ENCODE peak calls at places on chromosome 9, in five cellular contexts. N is nephron progenitor cell, P is kidney glomerular epithelial cell, C is endothelial cell, L is ACHN. H is an unnamed sample.

GRCh38 chr9:6243746-6244145 is 28.1 kb downstream of the IL33 start:
- DNase-seq in N (no peak), P (no peak), C (no peak), L (no peak), H (no peak)

GRCh38 chr9:136572003-136572595 is 26.3 kb upstream of the NOTCH1 start:
- DNase-seq in N (peak; percentile 74), P (peak; percentile 90), C (peak; percentile 57), L (peak; percentile 92), H (peak; percentile 96)

GRCh38 chr9:130636648-130637020 is 27.8 kb upstream of the PRDM12 start:
- DNase-seq in N (no peak), P (no peak), C (no peak), L (no peak), H (no peak)

GRCh38 chr9:89497978-89498844 is at the start of gene SEMA4D:
- DNase-seq in N (peak; percentile 76), P (peak; percentile 15), C (peak; percentile 47), L (peak; percentile 77), H (peak; percentile 68)

GRCh38 chr9:87491488-87491887 is 6.2 kb upstream of the DAPK1 start:
- DNase-seq in N (no peak), P (no peak), C (no peak), L (no peak), H (no peak)

GRCh38 chr9:136965771-136966484 is 11.4 kb upstream of the PTGDS start:
- DNase-seq in N (no peak), P (no peak), C (no peak), L (no peak), H (no peak)

GRCh38 chr9:81822967-81823366 is 105.3 kb upstream of the SPATA31D4 start:
- DNase-seq in N (no peak), P (peak; percentile 52), C (no peak), L (no peak), H (no peak)

GRCh38 chr9:134136117-134136996 is 475 bp downstream of the WDR5 start:
- DNase-seq in N (peak; percentile 50), P (peak; percentile 12), C (peak; percentile 21), L (peak; percentile 7), H (no peak)

GRCh38 chr9:73050887-73051550 is 98.2 kb upstream of the ALDH1A1 start:
- DNase-seq in N (no peak), P (no peak), C (no peak), L (no peak), H (peak; percentile 35)

GRCh38 chr9:122065923-122066629 is 27.0 kb downstream of the TTLL11 start:
- DNase-seq in N (no peak), P (no peak), C (no peak), L (no peak), H (no peak)

GRCh38 chr9:78131969-78132687 is 100.5 kb upstream of the GNAQ start:
- DNase-seq in N (no peak), P (peak; percentile 28), C (no peak), L (no peak), H (no peak)

GRCh38 chr9:88772602-88773001 is 218.7 kb upstream of the S1PR3 start:
- DNase-seq in N (no peak), P (no peak), C (no peak), L (no peak), H (no peak)

GRCh38 chr9:134071149-134071548 is 3.3 kb upstream of the BRD3 start:
- DNase-seq in N (no peak), P (no peak), C (no peak), L (no peak), H (no peak)

GRCh38 chr9:76583256-76583655 is 124.3 kb downstream of the GCNT1 start:
- DNase-seq in N (no peak), P (no peak), C (no peak), L (no peak), H (no peak)

GRCh38 chr9:93071464-93071863 is 13.0 kb downstream of the SUSD3 start:
- DNase-seq in N (peak; percentile 38), P (no peak), C (no peak), L (no peak), H (no peak)

GRCh38 chr9:114499528-114499927 is 5.7 kb downstream of the WHRN start:
- DNase-seq in N (peak; percentile 28), P (no peak), C (no peak), L (no peak), H (no peak)

GRCh38 chr9:8569832-8570231 is 770.3 kb upstream of the DMAC1 start:
- DNase-seq in N (no peak), P (no peak), C (no peak), L (no peak), H (no peak)

GRCh38 chr9:127485995-127486394 is 34.7 kb downstream of the LRSAM1 start:
- DNase-seq in N (no peak), P (no peak), C (no peak), L (no peak), H (no peak)

GRCh38 chr9:135321580-135321979 is 158.0 kb upstream of the PPP1R26 start:
- DNase-seq in N (no peak), P (no peak), C (no peak), L (no peak), H (no peak)

H was measured in iPS DF 19.7.